ENCODE peak calls at places on chromosomes 4 and X, in nine cellular contexts. One of them, this sample, is unnamed.
A peak's percentile ranks its signal among the peaks of the same experiment; 100 is the strongest.

GRCh38 chr4:2079006-2079405 is 19.9 kb downstream of the NAT8L start:
- DNase-seq in GM12865: no peak
- DNase-seq in dorsolateral prefrontal cortex: no peak
- DNase-seq in AG04450: no peak
- DNase-seq in IMR-90: no peak
- DNase-seq in tibial artery: no peak
- DNase-seq in astrocyte: no peak
- DNase-seq in heart left ventricle: no peak
- DNase-seq in activated CD8-positive, alpha-beta T cell treated with anti-CD3 and anti-CD28 coated beads for 36 hours: no peak
- DNase-seq in this sample: no peak

GRCh38 chrX:138710866-138711331 is 618 bp downstream of the FGF13 start:
- DNase-seq in astrocyte: no peak
- DNase-seq in tibial artery: no peak
- DNase-seq in heart left ventricle: no peak
- DNase-seq in AG04450: no peak
- DNase-seq in dorsolateral prefrontal cortex: peak; percentile 40
- DNase-seq in activated CD8-positive, alpha-beta T cell treated with anti-CD3 and anti-CD28 coated beads for 36 hours: no peak
- DNase-seq in IMR-90: no peak
- DNase-seq in GM12865: no peak
- DNase-seq in this sample: no peak

GRCh38 chrX:21412029-21412428 is 37.8 kb downstream of the CNKSR2 start:
- DNase-seq in dorsolateral prefrontal cortex: no peak
- DNase-seq in astrocyte: peak; percentile 29
- DNase-seq in AG04450: no peak
- DNase-seq in activated CD8-positive, alpha-beta T cell treated with anti-CD3 and anti-CD28 coated beads for 36 hours: no peak
- DNase-seq in IMR-90: no peak
- DNase-seq in GM12865: no peak
- DNase-seq in tibial artery: no peak
- DNase-seq in heart left ventricle: no peak
- DNase-seq in this sample: no peak

GRCh38 chr4:68954126-68954525 is 2.5 kb upstream of the UGT2A3 start:
- DNase-seq in AG04450: no peak
- DNase-seq in astrocyte: no peak
- DNase-seq in heart left ventricle: no peak
- DNase-seq in tibial artery: no peak
- DNase-seq in GM12865: no peak
- DNase-seq in activated CD8-positive, alpha-beta T cell treated with anti-CD3 and anti-CD28 coated beads for 36 hours: no peak
- DNase-seq in dorsolateral prefrontal cortex: no peak
- DNase-seq in IMR-90: no peak
- DNase-seq in this sample: no peak

GRCh38 chrX:147884958-147885357 is 26.8 kb upstream of the FMR1 start:
- DNase-seq in activated CD8-positive, alpha-beta T cell treated with anti-CD3 and anti-CD28 coated beads for 36 hours: no peak
- DNase-seq in AG04450: no peak
- DNase-seq in dorsolateral prefrontal cortex: no peak
- DNase-seq in GM12865: peak; percentile 43
- DNase-seq in heart left ventricle: no peak
- DNase-seq in tibial artery: no peak
- DNase-seq in astrocyte: no peak
- DNase-seq in IMR-90: no peak
- DNase-seq in this sample: no peak

GRCh38 chr4:168923526-168924194 is 86.4 kb downstream of the CBR4 start:
- DNase-seq in GM12865: peak; percentile 76
- DNase-seq in tibial artery: peak; percentile 51
- DNase-seq in heart left ventricle: peak; percentile 56
- DNase-seq in astrocyte: peak; percentile 60
- DNase-seq in IMR-90: peak; percentile 86
- DNase-seq in AG04450: peak; percentile 76
- DNase-seq in dorsolateral prefrontal cortex: peak; percentile 49
- DNase-seq in activated CD8-positive, alpha-beta T cell treated with anti-CD3 and anti-CD28 coated beads for 36 hours: peak; percentile 65
- DNase-seq in this sample: peak; percentile 41

GRCh38 chr4:168885416-168885815 is 124.6 kb downstream of the CBR4 start:
- DNase-seq in dorsolateral prefrontal cortex: no peak
- DNase-seq in GM12865: no peak
- DNase-seq in AG04450: no peak
- DNase-seq in activated CD8-positive, alpha-beta T cell treated with anti-CD3 and anti-CD28 coated beads for 36 hours: no peak
- DNase-seq in tibial artery: no peak
- DNase-seq in IMR-90: no peak
- DNase-seq in astrocyte: no peak
- DNase-seq in heart left ventricle: no peak
- DNase-seq in this sample: no peak

GRCh38 chrX:103254921-103255455 is at the start of gene TCEAL8:
- DNase-seq in activated CD8-positive, alpha-beta T cell treated with anti-CD3 and anti-CD28 coated beads for 36 hours: peak; percentile 84
- DNase-seq in IMR-90: peak; percentile 74
- DNase-seq in astrocyte: peak; percentile 71
- DNase-seq in AG04450: peak; percentile 23
- DNase-seq in GM12865: peak; percentile 74
- DNase-seq in dorsolateral prefrontal cortex: peak; percentile 87
- DNase-seq in tibial artery: peak; percentile 85
- DNase-seq in heart left ventricle: peak; percentile 79
- DNase-seq in this sample: peak; percentile 39

GRCh38 chrX:16552546-16552945 is 97.4 kb upstream of the S100G start:
- DNase-seq in activated CD8-positive, alpha-beta T cell treated with anti-CD3 and anti-CD28 coated beads for 36 hours: no peak
- DNase-seq in tibial artery: no peak
- DNase-seq in GM12865: no peak
- DNase-seq in dorsolateral prefrontal cortex: no peak
- DNase-seq in AG04450: no peak
- DNase-seq in IMR-90: peak; percentile 56
- DNase-seq in heart left ventricle: no peak
- DNase-seq in astrocyte: peak; percentile 12
- DNase-seq in this sample: no peak

GRCh38 chr4:110165382-110166285 is 32.8 kb downstream of the ELOVL6 start:
- DNase-seq in dorsolateral prefrontal cortex: no peak
- DNase-seq in heart left ventricle: no peak
- DNase-seq in AG04450: no peak
- DNase-seq in GM12865: peak; percentile 43
- DNase-seq in activated CD8-positive, alpha-beta T cell treated with anti-CD3 and anti-CD28 coated beads for 36 hours: peak; percentile 83
- DNase-seq in tibial artery: no peak
- DNase-seq in astrocyte: peak; percentile 74
- DNase-seq in IMR-90: peak; percentile 83
- DNase-seq in this sample: no peak

GRCh38 chrX:1506916-1507315 is 30.1 kb downstream of the P2RY8 start:
- DNase-seq in GM12865: no peak
- DNase-seq in dorsolateral prefrontal cortex: no peak
- DNase-seq in IMR-90: no peak
- DNase-seq in tibial artery: no peak
- DNase-seq in heart left ventricle: no peak
- DNase-seq in activated CD8-positive, alpha-beta T cell treated with anti-CD3 and anti-CD28 coated beads for 36 hours: no peak
- DNase-seq in astrocyte: no peak
- DNase-seq in AG04450: no peak
- DNase-seq in this sample: no peak

GRCh38 chr4:61445374-61446063 is 245.4 kb downstream of the ADGRL3 start:
- DNase-seq in GM12865: no peak
- DNase-seq in heart left ventricle: no peak
- DNase-seq in AG04450: no peak
- DNase-seq in tibial artery: no peak
- DNase-seq in IMR-90: no peak
- DNase-seq in dorsolateral prefrontal cortex: no peak
- DNase-seq in astrocyte: no peak
- DNase-seq in activated CD8-positive, alpha-beta T cell treated with anti-CD3 and anti-CD28 coated beads for 36 hours: no peak
- DNase-seq in this sample: no peak

GRCh38 chrX:53321216-53321942 is 40.0 kb upstream of the IQSEC2 start:
- DNase-seq in heart left ventricle: no peak
- DNase-seq in tibial artery: no peak
- DNase-seq in astrocyte: no peak
- DNase-seq in AG04450: no peak
- DNase-seq in IMR-90: no peak
- DNase-seq in activated CD8-positive, alpha-beta T cell treated with anti-CD3 and anti-CD28 coated beads for 36 hours: no peak
- DNase-seq in GM12865: no peak
- DNase-seq in dorsolateral prefrontal cortex: peak; percentile 49
- DNase-seq in this sample: no peak

GRCh38 chr4:1958276-1959103 is 50.3 kb downstream of the NELFA start:
- DNase-seq in dorsolateral prefrontal cortex: no peak
- DNase-seq in heart left ventricle: no peak
- DNase-seq in tibial artery: no peak
- DNase-seq in AG04450: no peak
- DNase-seq in GM12865: no peak
- DNase-seq in activated CD8-positive, alpha-beta T cell treated with anti-CD3 and anti-CD28 coated beads for 36 hours: no peak
- DNase-seq in IMR-90: peak; percentile 34
- DNase-seq in astrocyte: no peak
- DNase-seq in this sample: no peak

GRCh38 chr4:101621120-101621519 is 169.4 kb upstream of the BANK1 start:
- DNase-seq in GM12865: no peak
- DNase-seq in dorsolateral prefrontal cortex: no peak
- DNase-seq in activated CD8-positive, alpha-beta T cell treated with anti-CD3 and anti-CD28 coated beads for 36 hours: no peak
- DNase-seq in heart left ventricle: no peak
- DNase-seq in astrocyte: peak; percentile 73
- DNase-seq in tibial artery: no peak
- DNase-seq in AG04450: no peak
- DNase-seq in IMR-90: peak; percentile 19
- DNase-seq in this sample: no peak

GRCh38 chrX:108199041-108199440 is 107.5 kb downstream of the ATG4A start:
- DNase-seq in astrocyte: no peak
- DNase-seq in IMR-90: no peak
- DNase-seq in activated CD8-positive, alpha-beta T cell treated with anti-CD3 and anti-CD28 coated beads for 36 hours: no peak
- DNase-seq in AG04450: no peak
- DNase-seq in heart left ventricle: no peak
- DNase-seq in dorsolateral prefrontal cortex: no peak
- DNase-seq in GM12865: no peak
- DNase-seq in tibial artery: no peak
- DNase-seq in this sample: no peak

GRCh38 chr4:3582091-3582475 is 49.9 kb upstream of the LRPAP1 start:
- DNase-seq in activated CD8-positive, alpha-beta T cell treated with anti-CD3 and anti-CD28 coated beads for 36 hours: no peak
- DNase-seq in IMR-90: no peak
- DNase-seq in tibial artery: no peak
- DNase-seq in GM12865: no peak
- DNase-seq in dorsolateral prefrontal cortex: no peak
- DNase-seq in AG04450: no peak
- DNase-seq in heart left ventricle: no peak
- DNase-seq in astrocyte: no peak
- DNase-seq in this sample: no peak

GRCh38 chr4:10054571-10055041 is 33.3 kb upstream of the SLC2A9 start:
- DNase-seq in IMR-90: no peak
- DNase-seq in AG04450: no peak
- DNase-seq in activated CD8-positive, alpha-beta T cell treated with anti-CD3 and anti-CD28 coated beads for 36 hours: no peak
- DNase-seq in dorsolateral prefrontal cortex: no peak
- DNase-seq in astrocyte: no peak
- DNase-seq in GM12865: no peak
- DNase-seq in tibial artery: no peak
- DNase-seq in heart left ventricle: no peak
- DNase-seq in this sample: no peak

GRCh38 chr4:16443504-16444088 is 217.3 kb upstream of the TAPT1 start:
- DNase-seq in IMR-90: peak; percentile 52
- DNase-seq in AG04450: peak; percentile 8
- DNase-seq in tibial artery: no peak
- DNase-seq in activated CD8-positive, alpha-beta T cell treated with anti-CD3 and anti-CD28 coated beads for 36 hours: no peak
- DNase-seq in dorsolateral prefrontal cortex: no peak
- DNase-seq in astrocyte: peak; percentile 40
- DNase-seq in heart left ventricle: no peak
- DNase-seq in GM12865: peak; percentile 47
- DNase-seq in this sample: no peak
- TF ChIP-seq CTCF in IMR-90: peak; percentile 63
- TF ChIP-seq CTCF in AG04450: peak; percentile 75
- TF ChIP-seq CTCF in tibial artery: peak; percentile 51
- TF ChIP-seq CTCF in activated CD8-positive, alpha-beta T cell treated with anti-CD3 and anti-CD28 coated beads for 36 hours: peak; percentile 48
- TF ChIP-seq CTCF in dorsolateral prefrontal cortex: peak; percentile 53
- TF ChIP-seq CTCF in astrocyte: peak; percentile 69
- TF ChIP-seq CTCF in heart left ventricle: peak; percentile 54
- TF ChIP-seq CTCF in GM12865: peak; percentile 60
- TF ChIP-seq CTCF in this sample: peak; percentile 60

DNA sequence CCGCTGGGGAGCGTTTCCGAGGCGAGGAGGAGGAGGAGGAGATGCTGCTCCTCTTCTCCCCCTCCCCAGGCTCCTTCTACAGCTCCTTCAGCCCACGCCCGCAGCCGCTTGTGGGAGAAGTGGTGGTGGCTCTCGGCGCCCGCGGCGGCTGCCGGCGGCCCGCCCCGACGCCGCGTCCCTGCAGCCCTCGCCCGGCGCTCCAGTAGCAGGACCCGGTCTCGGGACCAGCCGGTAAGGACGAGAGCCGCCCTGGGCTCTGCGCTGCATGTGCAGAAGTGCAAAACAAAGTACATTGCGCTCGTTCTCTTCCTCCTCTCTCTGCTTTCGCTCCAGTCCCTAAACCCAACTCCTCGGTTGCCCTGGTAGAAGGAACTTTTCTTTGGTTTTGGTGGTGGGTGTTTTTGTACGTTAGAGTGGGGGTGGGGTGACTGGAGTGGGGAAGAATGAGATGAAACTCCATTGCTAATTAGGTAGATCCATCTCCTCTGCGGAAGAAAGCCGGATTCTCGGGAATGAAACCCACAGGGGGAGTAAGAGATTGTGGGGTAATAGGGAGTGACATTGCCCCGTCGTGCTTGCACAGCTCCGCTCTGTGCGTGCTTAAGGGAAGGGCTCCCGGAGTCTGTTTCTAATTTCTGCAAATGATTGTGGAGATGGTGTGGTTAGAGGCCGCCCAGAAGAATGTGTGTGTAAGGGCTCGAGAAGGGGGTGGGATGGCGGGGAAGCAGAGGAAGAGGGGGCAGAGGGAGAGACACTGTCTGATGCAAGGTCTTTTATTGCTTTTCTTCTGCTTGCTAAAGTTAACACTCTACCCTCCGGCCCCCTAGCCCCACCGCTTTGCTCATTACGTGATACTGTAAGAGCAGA is 677 bp downstream of the PTPN13 start:
- DNase-seq in activated CD8-positive, alpha-beta T cell treated with anti-CD3 and anti-CD28 coated beads for 36 hours: peak; percentile 19
- DNase-seq in GM12865: peak; percentile 66
- DNase-seq in dorsolateral prefrontal cortex: peak; percentile 52
- DNase-seq in heart left ventricle: peak; percentile 18
- DNase-seq in astrocyte: peak; percentile 85
- DNase-seq in tibial artery: peak; percentile 45
- DNase-seq in IMR-90: peak; percentile 84
- DNase-seq in AG04450: peak; percentile 47
- DNase-seq in this sample: peak; percentile 48
- TF ChIP-seq CTCF in activated CD8-positive, alpha-beta T cell treated with anti-CD3 and anti-CD28 coated beads for 36 hours: no peak
- TF ChIP-seq CTCF in GM12865: no peak
- TF ChIP-seq CTCF in dorsolateral prefrontal cortex: peak; percentile 20
- TF ChIP-seq CTCF in heart left ventricle: no peak
- TF ChIP-seq CTCF in astrocyte: peak; percentile 9
- TF ChIP-seq CTCF in tibial artery: no peak
- TF ChIP-seq CTCF in IMR-90: peak; percentile 30
- TF ChIP-seq CTCF in AG04450: peak; percentile 41
- TF ChIP-seq CTCF in this sample: peak; percentile 22

DNA sequence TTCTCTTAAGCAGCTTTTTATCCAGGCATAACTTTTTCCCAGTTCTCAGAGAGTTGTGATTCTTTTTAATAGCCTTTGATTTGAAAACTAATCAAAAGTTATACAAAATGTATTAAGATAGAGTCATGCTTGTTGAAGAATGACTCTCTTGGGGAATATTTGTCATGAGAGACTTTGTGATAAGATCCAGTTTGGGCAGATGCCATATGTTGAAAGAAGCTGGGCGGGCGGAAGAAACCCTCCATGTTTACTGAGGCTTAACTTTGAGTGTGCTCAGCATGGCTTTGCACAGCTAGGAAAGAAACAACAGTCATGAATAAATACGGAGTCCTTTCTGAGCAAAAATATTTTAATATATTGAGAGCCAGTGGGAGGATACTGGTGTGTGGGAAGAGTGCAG is 39.3 kb downstream of the SYTL5 start:
- DNase-seq in GM12865: no peak
- DNase-seq in IMR-90: no peak
- DNase-seq in activated CD8-positive, alpha-beta T cell treated with anti-CD3 and anti-CD28 coated beads for 36 hours: no peak
- DNase-seq in AG04450: no peak
- DNase-seq in heart left ventricle: no peak
- DNase-seq in tibial artery: no peak
- DNase-seq in astrocyte: peak; percentile 23
- DNase-seq in dorsolateral prefrontal cortex: no peak
- DNase-seq in this sample: no peak
- TF ChIP-seq CTCF in GM12865: no peak
- TF ChIP-seq CTCF in IMR-90: no peak
- TF ChIP-seq CTCF in activated CD8-positive, alpha-beta T cell treated with anti-CD3 and anti-CD28 coated beads for 36 hours: no peak
- TF ChIP-seq CTCF in AG04450: no peak
- TF ChIP-seq CTCF in heart left ventricle: no peak
- TF ChIP-seq CTCF in tibial artery: no peak
- TF ChIP-seq CTCF in astrocyte: no peak
- TF ChIP-seq CTCF in dorsolateral prefrontal cortex: no peak
- TF ChIP-seq CTCF in this sample: no peak

GRCh38 chr4:57190651-57191481 is 80.7 kb upstream of the IGFBP7 start:
- DNase-seq in GM12865: peak; percentile 41
- DNase-seq in heart left ventricle: no peak
- DNase-seq in activated CD8-positive, alpha-beta T cell treated with anti-CD3 and anti-CD28 coated beads for 36 hours: peak; percentile 41
- DNase-seq in dorsolateral prefrontal cortex: no peak
- DNase-seq in IMR-90: peak; percentile 13
- DNase-seq in AG04450: no peak
- DNase-seq in astrocyte: peak; percentile 24
- DNase-seq in tibial artery: no peak
- DNase-seq in this sample: no peak
- TF ChIP-seq CTCF in GM12865: peak; percentile 79
- TF ChIP-seq CTCF in heart left ventricle: peak; percentile 50
- TF ChIP-seq CTCF in activated CD8-positive, alpha-beta T cell treated with anti-CD3 and anti-CD28 coated beads for 36 hours: peak; percentile 56
- TF ChIP-seq CTCF in dorsolateral prefrontal cortex: peak; percentile 12
- TF ChIP-seq CTCF in IMR-90: peak; percentile 50
- TF ChIP-seq CTCF in AG04450: peak; percentile 57
- TF ChIP-seq CTCF in astrocyte: peak; percentile 54
- TF ChIP-seq CTCF in tibial artery: peak; percentile 39
- TF ChIP-seq CTCF in this sample: peak; percentile 77